ENCODE peak calls at places on chromosome 17, in eight cellular contexts. K is body of pancreas, U is ovary, I is heart left ventricle, Y is esophagus squamous epithelium, A is Peyer's patch, V is testis, L is HCT116. P is an unnamed sample.

GRCh38 chr17:43697937-43698336 is 36.2 kb upstream of the MEOX1 start:
- DNase-seq in K (no peak), U (no peak), I (no peak), Y (no peak), A (no peak), V (no peak), L (no peak), P (no peak)

GRCh38 chr17:32258383-32259121 is 7.1 kb upstream of the RHBDL3 start:
- DNase-seq in K (no peak), U (no peak), I (no peak), Y (no peak), A (no peak), V (no peak), L (no peak), P (no peak)

GRCh38 chr17:44522883-44523671 is 19.9 kb upstream of the GPATCH8 start:
- DNase-seq in K (peak; percentile 86), U (no peak), I (peak; percentile 54), Y (no peak), A (peak; percentile 72), V (peak; percentile 88), L (peak; percentile 69), P (peak; percentile 66)

GRCh38 chr17:57257213-57257873 is 1.0 kb downstream of the MSI2 start:
- DNase-seq in K (no peak), U (no peak), I (no peak), Y (no peak), A (no peak), V (no peak), L (no peak), P (no peak)

GRCh38 chr17:50501054-50501453 is 7.2 kb upstream of the MYCBPAP start:
- DNase-seq in K (peak; percentile 67), U (no peak), I (no peak), Y (no peak), A (peak; percentile 15), V (no peak), L (peak; percentile 50), P (peak; percentile 49)

GRCh38 chr17:40562841-40563370 is 2.4 kb downstream of the CCR7 start:
- DNase-seq in K (no peak), U (no peak), I (no peak), Y (no peak), A (no peak), V (no peak), L (no peak), P (no peak)

GRCh38 chr17:20315321-20315720 is 152.0 kb downstream of the LGALS9B start:
- DNase-seq in K (no peak), U (no peak), I (no peak), Y (no peak), A (no peak), V (no peak), L (no peak), P (no peak)

GRCh38 chr17:29037739-29038465 is 5.0 kb upstream of the PIPOX start:
- DNase-seq in K (no peak), U (no peak), I (no peak), Y (no peak), A (no peak), V (no peak), L (no peak), P (no peak)

GRCh38 chr17:50839591-50840310 is 4.4 kb downstream of the WFIKKN2 start:
- DNase-seq in K (no peak), U (no peak), I (no peak), Y (no peak), A (no peak), V (no peak), L (no peak), P (no peak)

GRCh38 chr17:44829558-44830358 is at the start of gene GJC1:
- DNase-seq in K (no peak), U (no peak), I (peak; percentile 49), Y (no peak), A (no peak), V (peak; percentile 16), L (no peak), P (no peak)

GRCh38 chr17:82891911-82892310 is 52.1 kb upstream of the ZNF750 start:
- DNase-seq in K (no peak), U (no peak), I (no peak), Y (no peak), A (no peak), V (no peak), L (no peak), P (no peak)

GRCh38 chr17:58808609-58809563 is 53.2 kb downstream of the PPM1E start:
- DNase-seq in K (no peak), U (no peak), I (no peak), Y (no peak), A (no peak), V (no peak), L (no peak), P (peak; percentile 5)

GRCh38 chr17:75809631-75810111 is 25.1 kb downstream of the UNK start:
- DNase-seq in K (no peak), U (peak; percentile 24), I (no peak), Y (no peak), A (peak; percentile 45), V (no peak), L (no peak), P (no peak)

GRCh38 chr17:35795007-35795870 is at the start of gene MMP28:
- DNase-seq in K (peak; percentile 48), U (no peak), I (no peak), Y (no peak), A (peak; percentile 88), V (peak; percentile 42), L (no peak), P (peak; percentile 61)

GRCh38 chr17:36144014-36144413 is 32.4 kb downstream of the TBC1D3B start:
- DNase-seq in K (no peak), U (no peak), I (no peak), Y (no peak), A (no peak), V (no peak), L (no peak), P (no peak)

GRCh38 chr17:1627219-1627986 is 1.2 kb downstream of the SLC43A2 start:
- DNase-seq in K (no peak), U (no peak), I (no peak), Y (no peak), A (no peak), V (peak; percentile 45), L (no peak), P (peak; percentile 29)

GRCh38 chr17:31571124-31571892 is 179.8 kb downstream of the RAB11FIP4 start:
- DNase-seq in K (peak; percentile 76), U (peak; percentile 93), I (peak; percentile 81), Y (no peak), A (peak; percentile 57), V (peak; percentile 71), L (no peak), P (peak; percentile 96)

GRCh38 chr17:44000141-44000860 is 4.1 kb upstream of the NAGS start:
- DNase-seq in K (no peak), U (no peak), I (no peak), Y (no peak), A (no peak), V (no peak), L (no peak), P (no peak)

GRCh38 chr17:56929362-56929969 is 15.6 kb upstream of the TRIM25 start:
- DNase-seq in K (no peak), U (no peak), I (no peak), Y (no peak), A (no peak), V (no peak), L (peak; percentile 39), P (no peak)

GRCh38 chr17:78176548-78177025 is 8.2 kb downstream of the SYNGR2 start:
- DNase-seq in K (peak; percentile 84), U (peak; percentile 68), I (peak; percentile 74), Y (no peak), A (peak; percentile 86), V (peak; percentile 77), L (no peak), P (peak; percentile 68)
- TF ChIP-seq POLR2A in K (no peak), U (no peak), I (no peak), Y (no peak), A (no peak), V (no peak), L (no peak), P (no peak)

GRCh38 chr17:48107137-48108055 is at the start of gene SNX11:
- DNase-seq in K (peak; percentile 97), U (peak; percentile 87), I (peak; percentile 91), Y (peak; percentile 69), A (peak; percentile 96), V (peak; percentile 94), L (peak; percentile 85), P (peak; percentile 96)

GRCh38 chr17:48113201-48113676 is 5.7 kb downstream of the SNX11 start:
- DNase-seq in K (no peak), U (no peak), I (no peak), Y (no peak), A (no peak), V (no peak), L (no peak), P (no peak)

GRCh38 chr17:48106802-48107136 is 797 bp upstream of the SNX11 start:
- DNase-seq in K (no peak), U (no peak), I (no peak), Y (no peak), A (no peak), V (no peak), L (no peak), P (no peak)

GRCh38 chr17:48110722-48111121 is 3.2 kb downstream of the SNX11 start:
- DNase-seq in K (no peak), U (no peak), I (no peak), Y (no peak), A (no peak), V (no peak), L (no peak), P (no peak)

DNA sequence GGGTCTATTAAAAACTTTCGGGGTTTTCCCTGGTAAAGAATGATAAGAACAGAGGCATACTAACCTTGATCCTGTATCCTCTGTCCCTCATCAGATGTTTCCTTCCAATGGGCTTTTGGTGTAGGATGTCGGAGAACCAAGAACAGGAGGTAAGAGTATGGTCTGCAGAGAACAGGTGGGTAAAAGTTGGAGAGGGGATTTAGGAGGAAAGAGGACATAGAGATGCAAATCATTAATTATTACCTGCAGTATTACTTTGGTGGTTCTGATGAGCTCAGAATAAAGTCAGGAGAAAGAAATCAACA is 4.3 kb downstream of the SNX11 start:
- DNase-seq in K (no peak), U (no peak), I (no peak), Y (no peak), A (no peak), V (no peak), L (no peak), P (no peak)
- H3K27me3 ChIP-seq in K (no peaks in the 10 kb centered on the region), U (no peaks in the 10 kb centered on the region), I (no peaks in the 10 kb centered on the region), Y (no peaks in the 10 kb centered on the region), A (no peaks in the 10 kb centered on the region), V (no peaks in the 10 kb centered on the region), L (no peaks in the 10 kb centered on the region), P (no peaks in the 10 kb centered on the region)

DNA sequence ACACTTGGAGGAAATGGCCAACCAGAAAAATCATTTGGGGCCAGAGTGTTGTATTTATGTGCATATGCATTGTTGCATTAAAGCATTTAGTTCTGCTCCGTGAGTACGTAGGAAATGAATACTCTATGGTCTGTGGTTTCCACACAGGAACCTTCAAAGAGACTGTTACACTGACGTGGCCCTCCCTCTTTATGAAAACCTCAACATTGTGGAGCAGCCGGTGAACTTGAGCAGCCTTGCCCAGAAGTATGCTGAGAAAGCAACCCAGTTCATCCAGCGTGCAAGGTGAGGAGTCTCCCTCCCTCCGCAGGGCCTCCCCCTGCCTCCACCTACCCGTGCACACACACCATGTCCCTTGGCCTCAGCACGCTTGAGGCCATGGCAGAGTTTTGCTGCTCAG is 65.2 kb downstream of the ARSG start:
- DNase-seq in K (no peak), U (no peak), I (no peak), Y (no peak), A (no peak), V (no peak), L (no peak), P (no peak)
- TF ChIP-seq POLR2A in K (no peak), U (no peak), I (no peak), Y (no peak), A (no peak), V (no peak), L (no peak), P (no peak)

GRCh38 chr17:55661963-55662834 is 60.5 kb downstream of the TMEM100 start:
- DNase-seq in K (no peak), U (no peak), I (no peak), Y (no peak), A (no peak), V (no peak), L (no peak), P (no peak)
- H3K27me3 ChIP-seq in K (no peaks in the 10 kb centered on the region), U (no peaks in the 10 kb centered on the region), I (no peaks in the 10 kb centered on the region), Y (no peaks in the 10 kb centered on the region), A (no peaks in the 10 kb centered on the region), V (no peaks in the 10 kb centered on the region), L (peaks cover 94% of the 10 kb centered on the region), P (no peaks in the 10 kb centered on the region)